ENCODE peak calls at places on chromosomes 12 and 14, in five cellular contexts. X is A549, K is thoracic aorta, Q is cardiac muscle cell, G is K562. V is an unnamed sample.

GRCh38 chr12:92020983-92021664 is 124.5 kb downstream of the BTG1 start:
- DNase-seq in K (no peak), G (no peak), X (no peak), Q (no peak), V (no peak)

GRCh38 chr12:3225154-3225795 is 148.1 kb downstream of the TSPAN9 start:
- DNase-seq in Q (no peak), G (no peak), X (no peak), K (no peak), V (no peak)

GRCh38 chr12:32139064-32139421 is 32.4 kb downstream of the BICD1 start:
- DNase-seq in K (no peak), X (no peak), Q (peak; percentile 20), G (no peak), V (no peak)

GRCh38 chr12:11814362-11814761 is 164.9 kb downstream of the ETV6 start:
- DNase-seq in X (no peak), Q (no peak), K (no peak), G (no peak), V (no peak)

GRCh38 chr14:105448706-105449111 is 25.9 kb upstream of the CRIP2 start:
- DNase-seq in K (no peak), X (peak; percentile 67), G (peak; percentile 70), Q (peak; percentile 73), V (peak; percentile 52)

GRCh38 chr12:47188576-47189441 is 109.0 kb upstream of the AMIGO2 start:
- DNase-seq in G (no peak), X (peak; percentile 47), K (no peak), Q (no peak), V (no peak)

GRCh38 chr14:64260418-64260817 is 33.8 kb downstream of the ESR2 start:
- DNase-seq in G (no peak), X (no peak), K (no peak), Q (no peak), V (no peak)

GRCh38 chr12:54141534-54142475 is 47.0 kb downstream of the SMUG1 start:
- DNase-seq in G (no peak), Q (no peak), K (no peak), X (no peak), V (no peak)

GRCh38 chr12:123038486-123038885 is 58.0 kb downstream of the ARL6IP4 start:
- DNase-seq in G (no peak), K (no peak), Q (no peak), X (no peak), V (no peak)

GRCh38 chr14:94961761-94962575 is 192.1 kb upstream of the GSC start:
- DNase-seq in X (no peak), G (no peak), Q (no peak), K (no peak), V (no peak)

GRCh38 chr14:23123419-23123818 is 4.4 kb upstream of the CEBPE start:
- DNase-seq in K (no peak), Q (no peak), X (no peak), G (peak; percentile 85), V (no peak)

GRCh38 chr14:23294734-23295561 is 7.7 kb downstream of the PPP1R3E start:
- DNase-seq in K (no peak), G (peak; percentile 29), X (peak; percentile 55), Q (peak; percentile 73), V (peak; percentile 20)

GRCh38 chr12:127169321-127170270 is 1097.4 kb upstream of the TMEM132C start:
- DNase-seq in G (no peak), K (no peak), Q (no peak), X (no peak), V (no peak)

GRCh38 chr14:99875421-99875820 is 82.2 kb downstream of the EML1 start:
- DNase-seq in G (no peak), X (no peak), K (no peak), Q (no peak), V (no peak)

GRCh38 chr12:116647802-116648201 is 88.6 kb downstream of the MAP1LC3B2 start:
- DNase-seq in X (no peak), Q (no peak), G (no peak), K (no peak), V (no peak)

GRCh38 chr14:74933925-74934435 is 10.9 kb upstream of the RPS6KL1 start:
- DNase-seq in Q (no peak), X (no peak), G (no peak), K (no peak), V (no peak)

GRCh38 chr12:104313568-104314241 is 10.2 kb downstream of the EID3 start:
- DNase-seq in Q (no peak), K (no peak), X (no peak), G (no peak), V (no peak)

DNA sequence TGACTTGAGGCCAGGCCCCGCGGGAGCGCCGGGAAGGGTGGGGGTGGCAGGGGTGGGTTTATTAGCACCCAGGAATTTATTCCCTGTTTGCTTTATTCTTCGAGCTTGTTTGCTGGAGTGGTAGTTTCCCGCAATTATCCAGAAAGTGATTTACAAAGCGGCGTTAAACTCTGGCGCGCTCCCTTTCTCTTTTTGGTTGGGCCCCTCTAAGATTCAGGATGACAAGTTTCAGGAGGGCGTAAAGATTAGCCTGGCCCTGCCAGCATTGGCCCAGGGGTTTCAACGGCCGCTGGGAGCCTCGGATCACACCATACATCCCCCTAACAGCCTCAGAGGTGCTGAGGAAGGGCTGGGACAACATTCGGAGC is 444 bp upstream of the NKX2-8 start:
- DNase-seq in Q (no peak), K (no peak), G (no peak), X (no peak), V (no peak)
- H3K4me3 ChIP-seq in Q (peak overlapping the region; percentile 34), K (no peak overlapping the region), G (no peak overlapping the region), X (peak overlapping the region; percentile 74), V (no peak overlapping the region)

DNA sequence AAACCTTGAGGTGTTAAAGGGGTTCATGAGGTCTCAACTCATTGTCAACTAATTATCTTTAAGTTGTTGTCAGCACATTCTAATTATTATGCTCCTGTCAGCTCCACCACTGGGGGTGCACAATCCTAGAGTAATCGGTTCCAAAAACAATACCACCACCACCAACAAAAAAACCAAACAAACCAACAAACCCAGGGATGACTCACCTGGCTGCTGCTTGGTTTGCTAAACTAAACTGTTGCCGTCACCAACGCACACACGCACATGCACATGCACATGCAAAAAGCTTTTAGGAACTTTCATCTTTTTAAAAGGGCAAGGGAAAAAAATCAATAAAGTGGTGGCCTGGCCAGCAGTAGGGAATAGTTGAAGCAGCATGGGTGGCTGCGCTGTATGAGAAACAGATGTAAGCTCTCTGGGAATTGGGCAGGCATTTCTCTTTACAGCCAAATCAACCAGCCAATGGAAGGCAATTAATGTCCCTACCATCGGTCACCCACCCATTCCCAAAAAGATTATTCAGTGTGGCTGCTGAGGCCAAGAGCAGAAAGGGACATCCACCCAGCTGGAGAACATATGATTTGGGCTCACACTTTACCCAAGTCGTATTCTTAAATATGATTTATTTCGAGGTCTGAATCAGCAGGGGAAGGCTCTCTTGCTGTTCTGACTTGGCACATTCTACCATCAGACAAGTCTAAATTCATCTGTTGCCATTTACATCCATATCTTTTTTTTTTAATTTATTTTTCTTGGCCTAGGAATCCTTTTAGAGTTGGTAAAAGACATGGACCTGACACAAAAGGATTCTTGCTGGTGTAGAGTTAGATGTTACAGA is 20.0 kb downstream of the TMEM30B start:
- DNase-seq in Q (no peak), X (peak; percentile 47), G (no peak), K (no peak), V (no peak)
- H3K27ac ChIP-seq in Q (no peak overlapping the region), X (no peak overlapping the region), G (no peak overlapping the region), K (no peak overlapping the region), V (no peak overlapping the region)

DNA sequence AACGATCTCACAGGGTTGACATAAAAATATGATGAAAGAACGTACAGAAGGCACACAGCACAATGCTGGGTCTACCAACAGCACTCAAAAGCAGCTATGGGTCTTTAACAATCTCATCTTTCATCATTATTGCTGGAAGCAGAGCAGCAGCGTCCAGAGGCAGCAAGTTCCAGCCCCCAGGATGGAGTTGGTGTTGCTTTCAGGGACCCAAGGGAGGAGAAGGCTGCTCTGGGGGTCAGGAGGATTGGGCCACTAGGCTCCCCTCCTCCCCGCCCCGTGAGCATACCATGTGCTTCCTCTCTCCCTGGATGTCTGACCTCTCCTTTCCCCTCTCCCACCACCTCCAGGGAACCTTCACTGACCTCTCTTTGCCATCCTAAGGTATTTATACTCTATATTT is 13.3 kb downstream of the KCTD10 start:
- DNase-seq in X (no peak), G (no peak), K (no peak), Q (no peak), V (no peak)
- H3K4me3 ChIP-seq in X (no peak overlapping the region), G (no peak overlapping the region), K (peak overlapping the region; percentile 62), Q (no peak overlapping the region), V (no peak overlapping the region)

GRCh38 chr12:66149702-66150398 is 19.3 kb upstream of the LLPH start:
- DNase-seq in X (no peak), K (no peak), Q (no peak), G (no peak), V (no peak)
- H3K27ac ChIP-seq in X (no peak overlapping the region), K (no peak overlapping the region), Q (no peak overlapping the region), G (no peak overlapping the region), V (no peak overlapping the region)

GRCh38 chr14:96205059-96205993 is 687 bp downstream of the BDKRB2 start:
- DNase-seq in G (no peak), Q (no peak), K (no peak), X (no peak), V (no peak)

GRCh38 chr14:96203116-96203515 is 1.5 kb upstream of the BDKRB2 start:
- DNase-seq in Q (no peak), K (no peak), X (no peak), G (no peak), V (no peak)

GRCh38 chr14:96205994-96206392 is 1.4 kb downstream of the BDKRB2 start:
- DNase-seq in Q (no peak), X (no peak), K (no peak), G (no peak), V (no peak)

GRCh38 chr14:96203635-96204034 is 1.0 kb upstream of the BDKRB2 start:
- DNase-seq in Q (no peak), G (no peak), X (no peak), K (no peak), V (no peak)

GRCh38 chr14:96204151-96205058 is at the start of gene BDKRB2:
- DNase-seq in G (peak; percentile 10), Q (peak; percentile 76), X (peak; percentile 76), K (peak; percentile 9), V (no peak)
- H3K4me3 ChIP-seq in G (no peak within 1 kb of the TSS), Q (peak within 1 kb of the TSS; percentile 20), X (peak within 1 kb of the TSS; percentile 76), K (peak within 1 kb of the TSS; percentile 62), V (no peak within 1 kb of the TSS)

GRCh38 chr12:76547526-76547925 is 12.0 kb downstream of the OSBPL8 start:
- DNase-seq in X (no peak), Q (no peak), K (no peak), G (no peak), V (no peak)

GRCh38 chr12:76546889-76547288 is 12.7 kb downstream of the OSBPL8 start:
- DNase-seq in X (no peak), K (no peak), G (no peak), Q (no peak), V (no peak)

GRCh38 chr12:76548222-76548837 is 11.2 kb downstream of the OSBPL8 start:
- DNase-seq in Q (peak; percentile 13), G (no peak), K (no peak), X (peak; percentile 24), V (no peak)

GRCh38 chr12:76551482-76551888 is 8.1 kb downstream of the OSBPL8 start:
- DNase-seq in Q (no peak), K (no peak), G (peak; percentile 23), X (no peak), V (no peak)

DNA sequence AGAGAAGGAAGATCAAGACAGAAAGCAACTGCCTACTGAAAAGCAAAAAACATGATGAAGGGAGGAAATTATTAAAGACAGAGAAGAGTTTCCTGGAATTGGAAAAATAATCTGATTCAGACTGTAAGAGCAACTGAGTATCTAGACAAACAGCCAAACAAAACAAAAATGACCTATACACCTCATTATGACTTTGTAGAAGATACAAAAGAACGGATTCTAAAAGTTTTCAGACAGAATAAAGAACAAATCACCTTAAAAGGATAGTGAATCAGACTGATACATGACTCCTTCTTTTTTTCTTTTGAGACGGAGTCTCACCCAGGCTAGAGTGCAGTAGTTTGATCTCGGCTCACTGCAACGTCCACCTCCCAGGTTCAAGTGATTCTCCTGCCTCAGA is 10.4 kb downstream of the OSBPL8 start:
- DNase-seq in Q (no peak), K (no peak), X (no peak), G (no peak), V (no peak)
- H3K27ac ChIP-seq in Q (no peak overlapping the region), K (no peak overlapping the region), X (no peak overlapping the region), G (no peak overlapping the region), V (no peak overlapping the region)

V was measured in effector memory CD4-positive, alpha-beta T cell.